ENCODE peak calls at places on chromosomes 2 and 18, in five cellular contexts. One of them, this sample, is unnamed.
A peak's percentile ranks its signal among the peaks of the same experiment; 100 is the strongest.

GRCh38 chr2:176565641-176566323 is 296.5 kb downstream of the MTX2 start:
- DNase-seq in upper lobe of left lung: peak; percentile 27
- DNase-seq in spleen: peak; percentile 80
- DNase-seq in stomach: no peak
- DNase-seq in endothelial cell of umbilical vein: peak; percentile 98
- DNase-seq in this sample: no peak

GRCh38 chr2:29426354-29426753 is 311.1 kb downstream of the CLIP4 start:
- DNase-seq in upper lobe of left lung: no peak
- DNase-seq in spleen: no peak
- DNase-seq in stomach: no peak
- DNase-seq in endothelial cell of umbilical vein: no peak
- DNase-seq in this sample: no peak

GRCh38 chr2:236994361-236994760 is 91.3 kb upstream of the COPS8 start:
- DNase-seq in upper lobe of left lung: no peak
- DNase-seq in spleen: no peak
- DNase-seq in stomach: no peak
- DNase-seq in endothelial cell of umbilical vein: no peak
- DNase-seq in this sample: no peak

GRCh38 chr2:102971661-102972060 is 209.8 kb downstream of the TMEM182 start:
- DNase-seq in upper lobe of left lung: no peak
- DNase-seq in spleen: no peak
- DNase-seq in stomach: no peak
- DNase-seq in endothelial cell of umbilical vein: no peak
- DNase-seq in this sample: no peak

GRCh38 chr2:235724964-235725603 is 231.2 kb downstream of the AGAP1 start:
- DNase-seq in upper lobe of left lung: no peak
- DNase-seq in spleen: peak; percentile 36
- DNase-seq in stomach: peak; percentile 72
- DNase-seq in endothelial cell of umbilical vein: no peak
- DNase-seq in this sample: no peak

GRCh38 chr2:148917431-148917830 is 42.4 kb downstream of the KIF5C start:
- DNase-seq in upper lobe of left lung: no peak
- DNase-seq in spleen: no peak
- DNase-seq in stomach: no peak
- DNase-seq in endothelial cell of umbilical vein: no peak
- DNase-seq in this sample: no peak

GRCh38 chr18:78543201-78543725 is 436.4 kb upstream of the SALL3 start:
- DNase-seq in upper lobe of left lung: no peak
- DNase-seq in spleen: no peak
- DNase-seq in stomach: no peak
- DNase-seq in endothelial cell of umbilical vein: no peak
- DNase-seq in this sample: no peak

GRCh38 chr2:178244812-178245211 is 50.5 kb downstream of the OSBPL6 start:
- DNase-seq in upper lobe of left lung: no peak
- DNase-seq in spleen: no peak
- DNase-seq in stomach: no peak
- DNase-seq in endothelial cell of umbilical vein: no peak
- DNase-seq in this sample: no peak

GRCh38 chr2:48266698-48267097 is 263.3 kb upstream of the STON1 start:
- DNase-seq in upper lobe of left lung: no peak
- DNase-seq in spleen: no peak
- DNase-seq in stomach: no peak
- DNase-seq in endothelial cell of umbilical vein: no peak
- DNase-seq in this sample: no peak

GRCh38 chr2:173828189-173829157 is 136.7 kb downstream of the SP3 start:
- DNase-seq in upper lobe of left lung: no peak
- DNase-seq in spleen: no peak
- DNase-seq in stomach: no peak
- DNase-seq in endothelial cell of umbilical vein: no peak
- DNase-seq in this sample: no peak

GRCh38 chr18:5824370-5824984 is 70.8 kb downstream of the TMEM200C start:
- DNase-seq in upper lobe of left lung: no peak
- DNase-seq in spleen: no peak
- DNase-seq in stomach: no peak
- DNase-seq in endothelial cell of umbilical vein: no peak
- DNase-seq in this sample: no peak

GRCh38 chr2:195407782-195408181 is 249.2 kb upstream of the SLC39A10 start:
- DNase-seq in upper lobe of left lung: no peak
- DNase-seq in spleen: no peak
- DNase-seq in stomach: no peak
- DNase-seq in endothelial cell of umbilical vein: no peak
- DNase-seq in this sample: no peak

GRCh38 chr2:17166506-17166905 is 351.7 kb downstream of the RAD51AP2 start:
- DNase-seq in upper lobe of left lung: no peak
- DNase-seq in spleen: no peak
- DNase-seq in stomach: no peak
- DNase-seq in endothelial cell of umbilical vein: no peak
- DNase-seq in this sample: no peak

GRCh38 chr18:38751897-38752296 is 1186.3 kb upstream of the CELF4 start:
- DNase-seq in upper lobe of left lung: peak; percentile 36
- DNase-seq in spleen: no peak
- DNase-seq in stomach: no peak
- DNase-seq in endothelial cell of umbilical vein: no peak
- DNase-seq in this sample: no peak

GRCh38 chr2:167057461-167057860 is 169.2 kb downstream of the XIRP2 start:
- DNase-seq in upper lobe of left lung: no peak
- DNase-seq in spleen: no peak
- DNase-seq in stomach: no peak
- DNase-seq in endothelial cell of umbilical vein: no peak
- DNase-seq in this sample: no peak

DNA sequence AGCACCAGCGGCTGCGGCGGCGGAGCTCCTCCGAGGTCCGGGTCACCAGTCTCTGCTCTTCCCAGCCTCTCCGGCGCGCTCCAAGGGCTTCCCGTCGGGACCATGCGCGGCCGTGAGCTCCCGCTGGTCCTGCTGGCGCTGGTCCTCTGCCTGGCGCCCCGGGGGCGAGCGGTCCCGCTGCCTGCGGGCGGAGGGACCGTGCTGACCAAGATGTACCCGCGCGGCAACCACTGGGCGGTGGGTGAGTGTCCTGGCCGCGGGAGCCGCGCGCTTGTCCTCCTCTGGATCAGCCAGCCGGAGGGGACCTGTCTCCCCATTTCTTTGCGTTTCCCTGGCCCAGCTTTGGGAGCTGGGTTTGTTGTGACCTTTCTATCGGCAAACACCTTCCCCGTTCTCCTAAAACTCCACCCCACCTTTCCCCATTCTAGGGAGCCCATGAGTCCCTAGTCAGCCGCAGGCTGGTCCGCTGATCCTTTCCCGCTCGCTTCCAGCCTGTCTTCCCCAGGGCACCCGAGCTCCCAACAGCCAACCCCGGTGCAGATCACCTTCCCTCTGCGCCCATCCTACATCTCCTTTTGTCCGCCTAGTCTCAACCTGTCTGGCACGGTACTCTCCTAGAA is 316 bp downstream of the GRP start:
- DNase-seq in upper lobe of left lung: peak; percentile 71
- DNase-seq in spleen: no peak
- DNase-seq in stomach: no peak
- DNase-seq in endothelial cell of umbilical vein: no peak
- DNase-seq in this sample: no peak
- TF ChIP-seq POLR2AphosphoS5 in upper lobe of left lung: no peak
- TF ChIP-seq POLR2AphosphoS5 in spleen: no peak
- TF ChIP-seq POLR2AphosphoS5 in stomach: no peak
- TF ChIP-seq POLR2AphosphoS5 in endothelial cell of umbilical vein: no peak
- TF ChIP-seq POLR2AphosphoS5 in this sample: no peak

DNA sequence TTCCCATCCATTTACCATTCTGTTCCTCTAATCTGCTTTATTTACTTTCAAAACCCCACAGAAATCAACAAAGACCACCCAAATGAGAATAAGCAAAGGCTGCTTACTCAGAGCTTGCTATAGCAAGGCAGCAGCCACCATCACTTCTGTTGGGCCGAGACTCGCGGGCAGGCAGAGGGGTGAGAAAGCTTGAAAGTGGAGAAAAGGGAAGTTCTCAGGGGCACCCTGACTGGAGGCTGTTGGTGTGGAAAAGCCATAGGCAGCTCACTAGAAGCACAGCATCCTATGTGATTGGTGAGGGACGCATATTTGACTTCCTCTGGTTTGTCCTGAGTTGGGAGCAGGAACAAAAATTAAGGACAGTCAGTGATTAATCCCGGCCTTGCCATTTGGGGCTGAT is 269.7 kb upstream of the THSD7B start:
- DNase-seq in upper lobe of left lung: no peak
- DNase-seq in spleen: no peak
- DNase-seq in stomach: no peak
- DNase-seq in endothelial cell of umbilical vein: no peak
- DNase-seq in this sample: no peak
- TF ChIP-seq POLR2AphosphoS5 in upper lobe of left lung: no peak
- TF ChIP-seq POLR2AphosphoS5 in spleen: no peak
- TF ChIP-seq POLR2AphosphoS5 in stomach: no peak
- TF ChIP-seq POLR2AphosphoS5 in endothelial cell of umbilical vein: no peak
- TF ChIP-seq POLR2AphosphoS5 in this sample: no peak

DNA sequence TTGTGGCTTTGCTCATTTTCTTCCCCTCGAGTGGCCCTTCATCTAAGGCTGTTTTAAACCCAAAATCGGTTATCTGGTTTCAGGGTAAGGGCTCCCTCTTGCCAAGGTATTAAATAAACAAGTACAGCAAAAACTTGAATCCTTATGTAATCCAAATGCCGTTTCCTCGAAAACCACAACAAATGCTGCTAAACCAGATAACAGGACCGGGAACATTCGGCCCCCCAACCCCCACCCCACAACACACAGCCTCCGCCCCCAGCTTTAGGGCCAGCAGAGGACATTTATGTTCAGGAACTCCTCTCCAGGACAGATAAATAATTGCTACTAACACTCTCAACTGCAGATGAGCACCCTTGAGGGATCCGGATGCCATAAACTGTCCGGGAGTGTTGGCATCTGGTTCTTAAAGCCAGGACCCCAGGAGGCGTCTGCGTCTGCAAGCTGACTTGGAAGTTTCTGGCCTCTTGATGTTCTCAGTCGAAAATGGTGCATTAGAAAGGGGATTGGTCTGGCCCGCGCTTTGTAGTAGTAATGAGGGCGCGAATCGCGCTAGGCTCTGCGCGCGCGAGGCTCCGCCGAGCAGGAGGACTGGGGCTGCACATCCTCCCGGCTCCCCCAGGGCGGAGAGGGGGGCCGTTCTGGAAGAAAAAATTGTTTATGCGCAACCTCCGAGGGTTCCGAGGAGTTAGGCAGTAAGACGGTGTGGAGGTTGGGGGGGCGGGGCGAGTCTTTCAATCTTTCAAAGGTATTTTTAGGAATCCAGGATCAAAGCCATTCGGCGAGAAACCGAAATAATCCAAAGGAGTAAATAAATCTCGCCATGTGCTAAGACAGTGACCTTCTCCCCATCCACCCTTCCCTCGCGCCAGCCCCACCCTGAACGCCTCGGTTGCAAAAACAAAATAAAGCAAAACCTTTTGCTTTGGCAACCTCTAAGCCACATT is 3.9 kb upstream of the ID2 start:
- DNase-seq in upper lobe of left lung: peak; percentile 89
- DNase-seq in spleen: peak; percentile 84
- DNase-seq in stomach: peak; percentile 43
- DNase-seq in endothelial cell of umbilical vein: peak; percentile 51
- DNase-seq in this sample: no peak
- TF ChIP-seq POLR2AphosphoS5 in upper lobe of left lung: no peak
- TF ChIP-seq POLR2AphosphoS5 in spleen: no peak
- TF ChIP-seq POLR2AphosphoS5 in stomach: no peak
- TF ChIP-seq POLR2AphosphoS5 in endothelial cell of umbilical vein: no peak
- TF ChIP-seq POLR2AphosphoS5 in this sample: no peak

DNA sequence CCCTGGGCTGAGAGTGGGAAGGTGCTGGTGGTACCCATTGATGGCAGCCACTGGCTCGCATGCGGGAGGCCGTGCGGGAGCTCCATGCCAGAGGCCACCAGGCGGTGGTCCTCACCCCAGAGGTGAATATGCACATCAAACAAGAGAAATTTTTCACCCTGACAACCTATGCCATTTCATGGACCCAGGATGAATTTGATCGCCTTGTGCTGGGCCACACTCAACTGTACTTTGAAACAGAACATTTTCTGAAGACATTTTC is 12.9 kb upstream of the UGT1A1 start:
- DNase-seq in upper lobe of left lung: peak; percentile 41
- DNase-seq in spleen: no peak
- DNase-seq in stomach: no peak
- DNase-seq in endothelial cell of umbilical vein: no peak
- DNase-seq in this sample: no peak
- TF ChIP-seq POLR2AphosphoS5 in upper lobe of left lung: no peak
- TF ChIP-seq POLR2AphosphoS5 in spleen: no peak
- TF ChIP-seq POLR2AphosphoS5 in stomach: no peak
- TF ChIP-seq POLR2AphosphoS5 in endothelial cell of umbilical vein: no peak
- TF ChIP-seq POLR2AphosphoS5 in this sample: no peak

DNA sequence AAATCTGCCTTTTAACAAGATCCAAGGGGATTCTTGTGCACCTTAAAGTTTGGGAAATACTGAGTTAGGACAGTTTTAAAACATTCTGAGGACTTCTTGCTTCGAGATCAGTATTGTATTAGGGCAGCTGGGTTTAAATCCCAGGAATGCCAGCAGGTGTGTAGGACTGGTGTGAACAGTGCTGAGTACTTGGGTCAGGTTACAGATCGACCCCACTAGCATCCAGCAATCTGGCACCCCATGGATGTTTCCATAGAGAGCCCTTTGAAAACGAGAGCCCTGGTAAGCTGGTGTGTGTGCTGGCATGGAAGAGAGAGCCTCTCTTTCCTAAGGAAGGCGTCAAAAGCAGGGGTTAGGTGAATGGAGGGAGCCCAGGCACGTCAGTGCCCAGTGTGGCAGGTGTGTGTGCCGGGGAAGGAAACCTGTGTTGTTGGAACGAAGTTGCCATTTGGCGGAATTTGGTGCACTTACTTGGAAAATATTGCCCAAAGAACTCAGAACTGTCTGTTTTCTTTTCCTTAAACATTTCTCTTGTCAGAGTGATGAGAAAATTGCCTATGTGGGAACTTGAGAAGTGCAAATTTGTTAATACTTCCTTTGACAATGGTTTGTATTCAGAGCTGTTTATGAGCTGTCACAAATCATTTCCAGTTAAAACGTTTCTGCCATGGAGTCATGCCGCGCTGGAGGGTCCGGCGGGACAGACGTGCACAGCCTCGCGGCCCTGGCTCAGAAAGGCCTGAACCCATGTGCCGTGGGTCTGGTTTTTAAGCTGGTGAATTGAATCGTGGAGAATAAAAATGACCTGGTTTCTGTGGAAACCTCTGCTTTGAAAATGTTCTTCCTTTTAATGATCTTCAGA is 38.1 kb downstream of the LDLRAD4 start:
- DNase-seq in upper lobe of left lung: no peak
- DNase-seq in spleen: no peak
- DNase-seq in stomach: no peak
- DNase-seq in endothelial cell of umbilical vein: no peak
- DNase-seq in this sample: no peak
- TF ChIP-seq POLR2AphosphoS5 in upper lobe of left lung: no peak
- TF ChIP-seq POLR2AphosphoS5 in spleen: no peak
- TF ChIP-seq POLR2AphosphoS5 in stomach: no peak
- TF ChIP-seq POLR2AphosphoS5 in endothelial cell of umbilical vein: no peak
- TF ChIP-seq POLR2AphosphoS5 in this sample: no peak

GRCh38 chr18:58671122-58671940 is at the start of gene MALT1:
- DNase-seq in upper lobe of left lung: peak; percentile 99
- DNase-seq in spleen: peak; percentile 99
- DNase-seq in stomach: peak; percentile 96
- DNase-seq in endothelial cell of umbilical vein: peak; percentile 85
- DNase-seq in this sample: peak; percentile 81
- TF ChIP-seq POLR2AphosphoS5 in upper lobe of left lung: peak; percentile 68
- TF ChIP-seq POLR2AphosphoS5 in spleen: peak; percentile 97
- TF ChIP-seq POLR2AphosphoS5 in stomach: peak; percentile 76
- TF ChIP-seq POLR2AphosphoS5 in endothelial cell of umbilical vein: peak; percentile 38
- TF ChIP-seq POLR2AphosphoS5 in this sample: peak; percentile 69

DNA sequence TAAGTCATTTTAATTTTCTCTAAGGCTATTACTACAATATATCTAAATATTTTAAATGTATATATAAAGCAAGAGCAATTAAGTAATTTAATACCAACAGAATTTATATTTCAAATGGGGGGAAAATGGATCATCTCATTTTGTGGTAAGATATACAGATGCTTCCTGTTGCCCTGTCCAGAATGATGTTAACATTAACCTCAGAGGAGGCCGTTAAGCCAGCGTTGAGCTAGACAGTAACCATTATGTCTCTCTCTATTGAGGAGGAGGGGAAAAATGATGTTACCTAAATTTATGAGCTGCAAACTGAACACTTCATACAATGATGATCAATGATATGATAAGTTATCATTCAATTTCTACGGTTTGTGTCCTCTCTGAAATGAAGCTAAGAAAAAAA is 10.0 kb upstream of the INO80D start:
- DNase-seq in upper lobe of left lung: no peak
- DNase-seq in spleen: no peak
- DNase-seq in stomach: no peak
- DNase-seq in endothelial cell of umbilical vein: no peak
- DNase-seq in this sample: no peak
- TF ChIP-seq POLR2AphosphoS5 in upper lobe of left lung: no peak
- TF ChIP-seq POLR2AphosphoS5 in spleen: no peak
- TF ChIP-seq POLR2AphosphoS5 in stomach: no peak
- TF ChIP-seq POLR2AphosphoS5 in endothelial cell of umbilical vein: no peak
- TF ChIP-seq POLR2AphosphoS5 in this sample: no peak